ENCODE peak calls at places on chromosomes 12 and 14, in four cellular contexts. O, F, Q and M are unnamed samples.

GRCh38 chr14:61064866-61065265 is 83.8 kb downstream of the SLC38A6 start:
- DNase-seq in O (no peak), F (no peak), Q (peak), M (no peak)

GRCh38 chr12:132483612-132484011 is 6.3 kb upstream of the FBRSL1 start:
- DNase-seq in Q (no peak), F (no peak), O (no peak), M (no peak)

GRCh38 chr12:123934829-123935228 is 37.8 kb downstream of the CCDC92 start:
- DNase-seq in F (peak), Q (no peak), O (no peak), M (no peak)

GRCh38 chr12:124733086-124733485 is 130.6 kb downstream of the SCARB1 start:
- DNase-seq in F (no peak), O (no peak), Q (no peak), M (no peak)

GRCh38 chr12:106679576-106679975 is 94.9 kb upstream of the RIC8B start:
- DNase-seq in F (no peak), Q (no peak), O (no peak), M (no peak)

GRCh38 chr12:95201056-95201670 is 16.1 kb downstream of the FGD6 start:
- DNase-seq in Q (no peak), F (peak), O (no peak), M (no peak)

GRCh38 chr12:52446346-52447045 is 5.5 kb downstream of the KRT6B start:
- DNase-seq in O (no peak), F (no peak), Q (no peak), M (no peak)

GRCh38 chr14:31255286-31255685 is 47.7 kb upstream of the HECTD1 start:
- DNase-seq in F (no peak), O (no peak), Q (no peak), M (no peak)

GRCh38 chr12:28936221-28936620 is 212.9 kb upstream of the FAR2 start:
- DNase-seq in F (no peak), Q (no peak), O (no peak), M (no peak)

GRCh38 chr12:122996621-122997342 is 16.3 kb downstream of the ARL6IP4 start:
- DNase-seq in Q (no peak), F (no peak), O (no peak), M (no peak)

GRCh38 chr12:57461326-57461903 is 1.8 kb downstream of the GLI1 start:
- DNase-seq in F (peak), Q (no peak), O (no peak), M (peak)

GRCh38 chr14:97977711-97978261 is 1180.6 kb downstream of the VRK1 start:
- DNase-seq in F (peak), Q (peak), O (peak), M (peak)

GRCh38 chr12:105204916-105205315 is 31.1 kb downstream of the APPL2 start:
- DNase-seq in Q (no peak), O (no peak), F (peak), M (peak)

GRCh38 chr14:38206689-38207088 is 1.0 kb upstream of the SSTR1 start:
- DNase-seq in O (no peak), Q (no peak), F (no peak), M (no peak)

GRCh38 chr14:75011356-75012097 is 8.8 kb downstream of the EIF2B2 start:
- DNase-seq in O (no peak), F (peak), Q (no peak), M (peak)

GRCh38 chr12:96225003-96225855 is 31.1 kb downstream of the ELK3 start:
- DNase-seq in F (no peak), Q (peak), O (no peak), M (no peak)

GRCh38 chr14:77099425-77100167 is 1.5 kb downstream of the CIPC start:
- DNase-seq in F (peak), O (no peak), Q (peak), M (no peak)

GRCh38 chr12:111405856-111406473 is at the start of gene SH2B3:
- DNase-seq in F (no peak), O (peak), Q (peak), M (no peak)

GRCh38 chr14:35369701-35370191 is 34.8 kb downstream of the NFKBIA start:
- DNase-seq in O (peak), Q (peak), F (no peak), M (no peak)

GRCh38 chr14:26191123-26191522 is 406.7 kb downstream of the NOVA1 start:
- DNase-seq in Q (peak), F (no peak), O (no peak), M (no peak)

GRCh38 chr12:60123443-60124000 is 527.7 kb downstream of the SLC16A7 start:
- DNase-seq in Q (no peak), O (no peak), F (peak), M (no peak)

GRCh38 chr12:104276192-104277131 is 27.1 kb upstream of the EID3 start:
- DNase-seq in O (no peak), F (no peak), Q (peak), M (no peak)

GRCh38 chr14:106044949-106045596 is 518.7 kb downstream of the TMEM121 start:
- DNase-seq in O (peak), Q (no peak), F (no peak), M (peak)

GRCh38 chr12:48773686-48774085 is 15.2 kb downstream of the ADCY6 start:
- DNase-seq in Q (peak), O (no peak), F (no peak), M (no peak)

GRCh38 chr14:74905595-74906142 is 17.4 kb downstream of the RPS6KL1 start:
- DNase-seq in O (peak), Q (peak), F (peak), M (peak)

GRCh38 chr14:71248204-71248603 is 340.9 kb downstream of the PCNX1 start:
- DNase-seq in Q (no peak), F (peak), O (no peak), M (no peak)

GRCh38 chr12:94829552-94829951 is 173.9 kb downstream of the NDUFA12 start:
- DNase-seq in O (no peak), F (no peak), Q (no peak), M (no peak)

GRCh38 chr12:49920241-49920914 is 16.7 kb upstream of the FAIM2 start:
- DNase-seq in F (peak), O (no peak), Q (no peak), M (no peak)

GRCh38 chr12:113230315-113231274 is 9.3 kb downstream of the TPCN1 start:
- DNase-seq in O (no peak), F (no peak), Q (no peak), M (no peak)

GRCh38 chr14:104531421-104532190 is 48.0 kb upstream of the C14orf180 start:
- DNase-seq in F (no peak), Q (no peak), O (no peak), M (no peak)

GRCh38 chr12:96233941-96234461 is 39.8 kb downstream of the ELK3 start:
- DNase-seq in O (no peak), Q (peak), F (peak), M (no peak)

GRCh38 chr12:79006306-79006705 is 141.7 kb downstream of the SYT1 start:
- DNase-seq in Q (no peak), O (no peak), F (no peak), M (no peak)

GRCh38 chr14:100246809-100247428 is 8.0 kb downstream of the YY1 start:
- DNase-seq in O (no peak), F (peak), Q (peak), M (no peak)

GRCh38 chr12:113346387-113346786 is 11.5 kb upstream of the SLC8B1 start:
- DNase-seq in O (no peak), F (no peak), Q (no peak), M (no peak)

GRCh38 chr14:96037891-96038557 is 1.1 kb upstream of the C14orf132 start:
- DNase-seq in Q (peak), F (peak), O (no peak), M (no peak)